ENCODE peak calls at places on chromosome 20, in six cellular contexts. J, A, L, O, P and N are unnamed samples.

GRCh38 chr20:50541606-50542041 is 31.4 kb downstream of the PTPN1 start:
- DNase-seq in P (no peak), L (no peak), A (no peak), O (no peak), J (no peak), N (no peak)

GRCh38 chr20:24990810-24991252 is 1.7 kb downstream of the APMAP start:
- DNase-seq in P (no peak), A (no peak), L (no peak), J (no peak), O (no peak), N (no peak)

GRCh38 chr20:63698739-63699465 is 2.5 kb downstream of the TNFRSF6B start:
- DNase-seq in P (peak; percentile 51), J (peak; percentile 72), L (peak; percentile 19), A (peak; percentile 93), O (peak; percentile 91), N (no peak)

GRCh38 chr20:45833030-45833882 is at the start of gene SNX21:
- DNase-seq in J (peak; percentile 90), A (peak; percentile 92), P (peak; percentile 76), L (peak; percentile 89), O (peak; percentile 97), N (peak; percentile 31)

GRCh38 chr20:4101910-4102309 is 86.6 kb upstream of the RNF24 start:
- DNase-seq in L (no peak), P (no peak), J (no peak), O (no peak), A (no peak), N (no peak)

GRCh38 chr20:64065062-64065972 is 2.3 kb downstream of the TCEA2 start:
- DNase-seq in A (no peak), L (no peak), J (no peak), O (no peak), P (no peak), N (no peak)

GRCh38 chr20:50223321-50223995 is 32.8 kb downstream of the CEBPB start:
- DNase-seq in A (no peak), O (no peak), L (no peak), P (no peak), J (no peak), N (no peak)

GRCh38 chr20:43843965-43844660 is 70.5 kb upstream of the TOX2 start:
- DNase-seq in P (no peak), L (no peak), O (no peak), J (no peak), A (no peak), N (no peak)

GRCh38 chr20:23477223-23477622 is 13.7 kb upstream of the CST8 start:
- DNase-seq in J (no peak), O (no peak), P (no peak), L (no peak), A (no peak), N (no peak)

GRCh38 chr20:38126146-38126912 is 38.7 kb downstream of the TGM2 start:
- DNase-seq in P (no peak), L (peak; percentile 46), O (no peak), A (no peak), J (no peak), N (no peak)

GRCh38 chr20:33031531-33031930 is at the start of gene BPIFB6:
- DNase-seq in O (no peak), J (no peak), A (no peak), L (no peak), P (no peak), N (no peak)

GRCh38 chr20:25226433-25227316 is 21.2 kb upstream of the PYGB start:
- DNase-seq in P (no peak), J (no peak), O (no peak), A (no peak), L (no peak), N (no peak)

GRCh38 chr20:48198951-48199431 is 413.7 kb upstream of the SULF2 start:
- DNase-seq in O (peak; percentile 43), J (no peak), A (no peak), P (no peak), L (no peak), N (no peak)

GRCh38 chr20:32709528-32710121 is 33.6 kb downstream of the COMMD7 start:
- DNase-seq in J (peak; percentile 22), L (peak; percentile 42), P (no peak), A (peak; percentile 13), O (no peak), N (no peak)

GRCh38 chr20:61887694-61888093 is 178.0 kb downstream of the TAF4 start:
- DNase-seq in A (no peak), O (no peak), J (no peak), P (no peak), L (no peak), N (no peak)

GRCh38 chr20:50395258-50395729 is 114.9 kb upstream of the PTPN1 start:
- DNase-seq in J (peak; percentile 42), A (peak; percentile 17), L (peak; percentile 72), P (no peak), O (peak; percentile 52), N (no peak)

DNA sequence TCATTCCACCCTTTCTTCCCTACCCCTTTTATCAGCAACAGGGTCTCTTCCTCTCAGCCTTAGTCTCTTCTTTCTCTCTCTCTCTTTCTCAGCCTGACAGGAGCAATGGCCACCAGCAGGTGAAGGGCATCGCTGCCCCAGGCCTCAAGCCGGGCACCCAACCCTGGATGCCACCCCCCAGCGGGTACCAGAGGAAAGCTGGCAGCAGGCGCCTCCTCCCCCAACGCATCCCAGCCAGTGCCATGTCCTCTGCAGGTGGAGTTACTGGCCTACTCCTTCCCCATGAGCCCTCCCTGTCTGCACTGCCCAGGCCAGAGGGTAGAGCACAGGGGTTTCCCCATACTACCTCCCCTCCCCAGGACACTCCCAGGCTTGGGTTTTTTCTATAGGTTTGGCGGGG is 32.2 kb downstream of the EIF2S2 start:
- DNase-seq in O (no peak), P (no peak), J (no peak), A (no peak), L (no peak), N (no peak)
- TF ChIP-seq CTCF in O (no peak), P (no peak), J (no peak), A (no peak), L (no peak), N (no peak)

GRCh38 chr20:58963060-58963584 is 17.9 kb upstream of the NELFCD start:
- DNase-seq in A (no peak), J (no peak), P (no peak), O (no peak), L (no peak), N (no peak)
- TF ChIP-seq CTCF in A (no peak), J (no peak), P (peak; percentile 22), O (no peak), L (no peak), N (no peak)

GRCh38 chr20:19789446-19789845 is 31.4 kb downstream of the RIN2 start:
- DNase-seq in A (no peak), J (no peak), P (no peak), O (no peak), L (no peak), N (no peak)

GRCh38 chr20:19786311-19786710 is 28.3 kb downstream of the RIN2 start:
- DNase-seq in J (peak; percentile 81), L (no peak), A (peak; percentile 97), P (peak; percentile 87), O (peak; percentile 93), N (no peak)

GRCh38 chr20:19787366-19787765 is 29.3 kb downstream of the RIN2 start:
- DNase-seq in L (no peak), O (no peak), A (no peak), J (no peak), P (no peak), N (no peak)

GRCh38 chr20:19791887-19792286 is 33.8 kb downstream of the RIN2 start:
- DNase-seq in L (no peak), O (no peak), A (no peak), P (no peak), J (no peak), N (no peak)

DNA sequence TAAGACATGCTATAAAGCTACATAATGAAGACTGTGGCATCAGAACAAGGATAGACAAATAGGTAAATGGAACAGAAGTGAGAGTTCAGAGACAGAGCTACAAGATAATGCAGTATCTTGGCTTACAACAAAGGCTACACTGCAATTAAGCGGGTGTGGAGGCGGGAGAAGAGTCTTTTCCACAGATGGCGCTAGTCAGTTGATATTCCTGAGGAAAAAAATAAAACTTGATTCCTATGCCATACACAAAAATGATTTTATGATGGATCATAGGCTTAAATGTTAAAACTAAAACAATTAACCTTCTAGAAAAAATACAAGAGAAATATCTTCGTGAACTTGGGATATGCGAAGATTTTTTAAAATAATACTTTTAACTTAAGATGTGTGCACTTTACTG is 31.0 kb downstream of the RIN2 start:
- DNase-seq in L (no peak), A (no peak), O (no peak), J (no peak), P (no peak), N (no peak)
- TF ChIP-seq CTCF in L (no peak), A (no peak), O (no peak), J (peak; percentile 37), P (no peak), N (no peak)

GRCh38 chr20:10560681-10561080 is 113.1 kb downstream of the JAG1 start:
- DNase-seq in O (no peak), L (no peak), J (no peak), A (no peak), P (no peak), N (no peak)
- TF ChIP-seq CTCF in O (no peak), L (no peak), J (no peak), A (no peak), P (no peak), N (no peak)

DNA sequence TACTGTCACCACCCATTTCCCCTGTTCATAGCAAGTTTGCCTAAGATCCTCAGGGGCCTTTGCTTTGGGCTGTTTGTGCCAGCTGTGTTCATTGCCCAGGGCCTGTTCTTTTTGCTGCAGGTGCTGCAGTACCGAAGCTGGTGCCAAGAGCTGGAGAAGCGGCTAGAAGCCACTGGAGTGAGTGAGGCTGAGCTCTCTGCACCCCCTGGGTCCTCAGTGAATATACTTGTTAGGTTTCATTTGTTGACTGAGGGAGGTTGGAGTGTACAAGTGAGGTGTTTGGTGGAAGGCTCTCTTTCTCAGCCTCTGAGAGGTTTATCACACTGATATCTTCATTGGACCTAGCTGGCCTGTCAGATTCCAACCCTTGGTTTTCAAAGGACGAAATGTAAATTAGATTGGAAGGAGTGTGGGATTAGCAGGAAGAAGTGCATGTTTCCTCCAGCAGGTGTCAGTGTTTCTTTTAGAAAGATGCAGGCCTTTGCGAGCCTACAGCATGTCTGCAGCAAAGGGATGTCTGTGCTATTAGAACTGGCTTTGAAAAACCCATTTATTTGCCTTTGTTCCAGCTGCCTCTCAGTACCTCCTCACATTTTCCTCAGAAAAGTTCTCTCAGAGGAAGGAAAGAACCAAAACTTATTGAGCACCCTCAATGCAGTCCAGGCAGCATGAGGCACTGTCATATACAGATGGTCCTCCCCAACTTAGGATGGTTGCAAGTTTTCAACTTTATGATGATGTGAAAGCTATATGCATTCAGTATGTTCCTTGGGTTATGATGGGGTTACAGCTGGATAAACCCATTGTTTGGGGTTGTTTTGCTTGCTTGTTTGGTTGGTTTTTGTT is 8.3 kb downstream of the CEP250 start:
- DNase-seq in P (no peak), A (peak; percentile 73), L (peak; percentile 39), O (peak; percentile 78), J (peak; percentile 63), N (peak; percentile 25)
- TF ChIP-seq CTCF in P (peak; percentile 75), A (peak; percentile 81), L (peak; percentile 63), O (peak; percentile 86), J (peak; percentile 90), N (peak; percentile 83)